ENCODE peak calls at places on chromosomes 1 and 21, in nine cellular contexts. Y is brain microvascular endothelial cell, V is cardiac muscle cell, I is RWPE1, J is SJSA1, C is heart left ventricle, T is substantia nigra, B is mesenchymal stem cell, F is psoas muscle. O is an unnamed sample.

GRCh38 chr1:119660253-119661078 is 12.4 kb upstream of the ZNF697 start:
- DNase-seq in Y (no peak), V (no peak), I (no peak), J (no peak), C (no peak), T (no peak), B (no peak), F (no peak), O (no peak)

GRCh38 chr1:101697057-101697456 is 299.7 kb downstream of the OLFM3 start:
- DNase-seq in Y (no peak), V (no peak), I (no peak), J (no peak), C (no peak), T (no peak), B (peak; percentile 32), F (no peak), O (no peak)

GRCh38 chr1:82162526-82163420 is 362.0 kb downstream of the ADGRL2 start:
- DNase-seq in Y (no peak), V (no peak), I (no peak), J (no peak), C (no peak), T (no peak), B (peak; percentile 36), F (no peak), O (no peak)

GRCh38 chr1:203188686-203189232 is 2.3 kb upstream of the CHI3L1 start:
- DNase-seq in Y (no peak), V (no peak), I (no peak), J (no peak), C (no peak), T (no peak), B (no peak), F (no peak), O (no peak)

GRCh38 chr1:202568466-202569196 is 141.6 kb downstream of the SYT2 start:
- DNase-seq in Y (no peak), V (no peak), I (no peak), J (peak; percentile 27), C (no peak), T (no peak), B (no peak), F (no peak), O (no peak)

GRCh38 chr1:115084902-115085505 is 4.3 kb downstream of the TSPAN2 start:
- DNase-seq in Y (no peak), V (peak; percentile 41), I (no peak), J (peak; percentile 72), C (peak; percentile 29), T (no peak), B (no peak), F (no peak), O (no peak)

GRCh38 chr1:5371270-5371669 is 621.0 kb downstream of the NPHP4 start:
- DNase-seq in Y (no peak), V (no peak), I (no peak), J (no peak), C (no peak), T (no peak), B (no peak), F (no peak), O (no peak)

GRCh38 chr1:228287541-228288425 is 79.9 kb downstream of the OBSCN start:
- DNase-seq in Y (no peak), V (no peak), I (no peak), J (no peak), C (no peak), T (no peak), B (no peak), F (peak; percentile 7), O (no peak)

GRCh38 chr1:113868387-113869083 is 3.0 kb downstream of the PTPN22 start:
- DNase-seq in Y (no peak), V (no peak), I (peak; percentile 12), J (no peak), C (no peak), T (no peak), B (no peak), F (no peak), O (no peak)

GRCh38 chr1:233503351-233503950 is 110.5 kb upstream of the KCNK1 start:
- DNase-seq in Y (no peak), V (no peak), I (no peak), J (no peak), C (no peak), T (no peak), B (no peak), F (no peak), O (no peak)

GRCh38 chr1:186749820-186750219 is 69.6 kb upstream of the PTGS2 start:
- DNase-seq in Y (no peak), V (no peak), I (peak; percentile 5), J (no peak), C (no peak), T (no peak), B (no peak), F (no peak), O (no peak)

GRCh38 chr1:221162352-221162751 is 283.1 kb downstream of the HLX start:
- DNase-seq in Y (no peak), V (no peak), I (no peak), J (no peak), C (no peak), T (no peak), B (no peak), F (no peak), O (no peak)

GRCh38 chr1:16163882-16164820 is 8.3 kb upstream of the EPHA2 start:
- DNase-seq in Y (peak; percentile 98), V (no peak), I (peak; percentile 87), J (peak; percentile 97), C (no peak), T (no peak), B (peak; percentile 100), F (no peak), O (no peak)

GRCh38 chr1:93907718-93908117 is 1.5 kb downstream of the GCLM start:
- DNase-seq in Y (peak; percentile 21), V (no peak), I (no peak), J (peak; percentile 15), C (peak; percentile 13), T (no peak), B (peak; percentile 51), F (peak; percentile 21), O (no peak)

GRCh38 chr21:46570119-46570518 is 34.8 kb downstream of the S100B start:
- DNase-seq in Y (no peak), V (no peak), I (no peak), J (no peak), C (no peak), T (no peak), B (no peak), F (no peak), O (no peak)

GRCh38 chr1:210700511-210700910 is 371.8 kb downstream of the HHAT start:
- DNase-seq in Y (no peak), V (no peak), I (no peak), J (no peak), C (no peak), T (no peak), B (no peak), F (no peak), O (no peak)

GRCh38 chr1:91605566-91605965 is 104.9 kb downstream of the CDC7 start:
- DNase-seq in Y (no peak), V (no peak), I (no peak), J (no peak), C (no peak), T (no peak), B (no peak), F (no peak), O (no peak)

GRCh38 chr1:145977016-145977415 is 12.5 kb downstream of the POLR3GL start:
- DNase-seq in Y (no peak), V (no peak), I (no peak), J (no peak), C (no peak), T (no peak), B (no peak), F (no peak), O (no peak)

GRCh38 chr1:145972580-145972979 is 8.1 kb downstream of the POLR3GL start:
- DNase-seq in Y (no peak), V (no peak), I (no peak), J (peak; percentile 38), C (no peak), T (no peak), B (no peak), F (no peak), O (no peak)

GRCh38 chr1:145977486-145978476 is 13.3 kb downstream of the POLR3GL start:
- DNase-seq in Y (peak; percentile 68), V (peak; percentile 83), I (peak; percentile 79), J (peak; percentile 77), C (peak; percentile 76), T (peak; percentile 68), B (peak; percentile 82), F (peak; percentile 63), O (peak; percentile 51)

GRCh38 chr1:145974721-145975120 is 10.2 kb downstream of the POLR3GL start:
- DNase-seq in Y (no peak), V (no peak), I (no peak), J (no peak), C (no peak), T (no peak), B (no peak), F (no peak), O (no peak)

GRCh38 chr1:145975216-145975615 is 10.7 kb downstream of the POLR3GL start:
- DNase-seq in Y (no peak), V (no peak), I (no peak), J (no peak), C (no peak), T (no peak), B (no peak), F (no peak), O (no peak)
- H3K27ac ChIP-seq in Y (no peak overlapping the region), V (no peak overlapping the region), I (peak overlapping the region; percentile 37), J (no peak overlapping the region), C (no peak overlapping the region), T (no peak overlapping the region), B (no peak overlapping the region), F (peak overlapping the region; percentile 9), O (no peak overlapping the region)

GRCh38 chr1:61210435-61211012 is 128.2 kb downstream of the NFIA start:
- DNase-seq in Y (no peak), V (no peak), I (no peak), J (no peak), C (no peak), T (no peak), B (no peak), F (no peak), O (no peak)
- H3K27ac ChIP-seq in Y (no peak overlapping the region), V (no peak overlapping the region), I (no peak overlapping the region), J (no peak overlapping the region), C (no peak overlapping the region), T (no peak overlapping the region), B (no peak overlapping the region), F (no peak overlapping the region), O (peak overlapping the region; percentile 0)

GRCh38 chr1:174800221-174800791 is 199.4 kb upstream of the CACYBP start:
- DNase-seq in Y (peak; percentile 5), V (peak; percentile 5), I (no peak), J (peak; percentile 55), C (no peak), T (peak; percentile 71), B (peak; percentile 58), F (no peak), O (peak; percentile 43)
- H3K27ac ChIP-seq in Y (peak overlapping the region; percentile 32), V (no peak overlapping the region), I (peak overlapping the region; percentile 79), J (peak overlapping the region; percentile 90), C (no peak overlapping the region), T (peak overlapping the region; percentile 77), B (peak overlapping the region; percentile 64), F (no peak overlapping the region), O (peak overlapping the region; percentile 82)

DNA sequence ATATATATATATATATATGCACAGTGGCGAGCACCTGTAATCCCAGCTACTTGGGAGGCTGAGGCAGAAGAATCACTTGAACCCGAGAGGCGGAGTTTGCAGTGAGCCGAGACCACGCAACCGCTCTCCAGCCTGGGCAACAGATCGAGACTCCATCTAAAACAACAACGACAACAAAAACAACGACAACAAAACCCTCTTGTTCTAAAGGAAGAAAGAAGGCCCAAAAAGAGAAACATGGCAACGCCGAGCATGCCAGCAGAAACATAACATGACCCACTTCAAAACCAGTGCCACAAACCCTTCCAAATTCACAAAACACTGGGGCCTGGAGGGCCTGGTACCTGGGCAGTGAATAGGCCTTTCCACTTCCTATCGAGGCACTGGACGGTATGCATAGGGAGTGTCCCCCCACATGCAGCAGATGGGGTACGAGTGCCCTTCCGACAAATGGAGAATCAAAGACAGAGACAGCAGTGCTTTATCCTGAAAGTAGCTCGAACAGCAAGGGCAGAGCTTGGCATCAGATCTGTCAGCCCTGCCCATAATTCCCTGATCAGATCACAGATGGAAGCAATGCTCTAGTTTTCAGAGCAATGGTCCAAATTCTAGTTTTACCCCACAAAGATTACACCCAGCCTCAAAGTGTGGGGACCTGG is 52.0 kb downstream of the TOMM20 start:
- DNase-seq in Y (no peak), V (no peak), I (no peak), J (no peak), C (no peak), T (no peak), B (no peak), F (no peak), O (no peak)
- H3K27ac ChIP-seq in Y (no peak overlapping the region), V (no peak overlapping the region), I (peak overlapping the region; percentile 86), J (no peak overlapping the region), C (peak overlapping the region; percentile 97), T (no peak overlapping the region), B (no peak overlapping the region), F (peak overlapping the region; percentile 96), O (peak overlapping the region; percentile 28)

O was measured in caudate nucleus.